ENCODE peak calls at places on chromosomes 5 and 9, in four cellular contexts. I is COR-L47, O is lung, R is upper lobe of right lung. E is an unnamed sample.

GRCh38 chr9:91159664-91160121 is 202.0 kb downstream of the AUH start:
- DNase-seq in I (no peak), O (peak; percentile 59), R (peak; percentile 79), E (no peak)

GRCh38 chr9:137607141-137607857 is 1.8 kb downstream of the ARRDC1 start:
- DNase-seq in I (no peak), O (no peak), R (peak; percentile 75), E (no peak)

GRCh38 chr5:68953151-68953884 is 140.5 kb upstream of the SLC30A5 start:
- DNase-seq in I (no peak), O (no peak), R (no peak), E (peak; percentile 50)

GRCh38 chr5:95284512-95285405 is at the start of gene MCTP1:
- DNase-seq in I (peak; percentile 77), O (no peak), R (peak; percentile 70), E (no peak)

GRCh38 chr5:148084269-148084668 is 20.5 kb downstream of the SPINK5 start:
- DNase-seq in I (no peak), O (no peak), R (no peak), E (no peak)

GRCh38 chr5:169303119-169303515 is 2.2 kb upstream of the SLIT3 start:
- DNase-seq in I (no peak), O (no peak), R (no peak), E (no peak)

GRCh38 chr5:173420108-173420507 is 91.9 kb upstream of the STC2 start:
- DNase-seq in I (no peak), O (no peak), R (no peak), E (no peak)

GRCh38 chr5:40734986-40735385 is 20.8 kb downstream of the TTC33 start:
- DNase-seq in I (no peak), O (no peak), R (no peak), E (no peak)

GRCh38 chr9:34989946-34990635 is 546 bp downstream of the DNAJB5 start:
- DNase-seq in I (peak; percentile 55), O (no peak), R (no peak), E (no peak)

GRCh38 chr5:133205204-133205603 is 153.4 kb downstream of the HSPA4 start:
- DNase-seq in I (no peak), O (no peak), R (no peak), E (no peak)

GRCh38 chr9:757246-757881 is 84.1 kb upstream of the DMRT1 start:
- DNase-seq in I (no peak), O (no peak), R (no peak), E (no peak)

GRCh38 chr9:89622933-89623861 is 18.4 kb downstream of the GADD45G start:
- DNase-seq in I (peak; percentile 32), O (no peak), R (no peak), E (no peak)

GRCh38 chr9:93035821-93036351 is 22.6 kb upstream of the SUSD3 start:
- DNase-seq in I (no peak), O (no peak), R (no peak), E (no peak)

GRCh38 chr5:92838253-92838652 is 742.8 kb downstream of the NR2F1-AS1 start:
- DNase-seq in I (peak; percentile 11), O (no peak), R (no peak), E (no peak)

GRCh38 chr9:110111868-110112267 is 96.1 kb downstream of the C9orf152 start:
- DNase-seq in I (no peak), O (no peak), R (no peak), E (no peak)

GRCh38 chr5:110321117-110321516 is 405.4 kb downstream of the TMEM232 start:
- DNase-seq in I (no peak), O (no peak), R (no peak), E (peak; percentile 64)

GRCh38 chr5:2030131-2030530 is 147.4 kb upstream of the IRX4 start:
- DNase-seq in I (no peak), O (no peak), R (no peak), E (no peak)

GRCh38 chr5:90982576-90982975 is 400.5 kb downstream of the ARRDC3 start:
- DNase-seq in I (no peak), O (no peak), R (no peak), E (no peak)

GRCh38 chr9:3419892-3420291 is 105.9 kb downstream of the RFX3 start:
- DNase-seq in I (no peak), O (no peak), R (no peak), E (no peak)

GRCh38 chr9:92983984-92984589 is 36.8 kb downstream of the FGD3 start:
- DNase-seq in I (peak; percentile 8), O (no peak), R (no peak), E (no peak)

GRCh38 chr9:19630762-19631161 is 158.1 kb downstream of the SLC24A2 start:
- DNase-seq in I (no peak), O (no peak), R (no peak), E (no peak)

GRCh38 chr9:136625101-136626065 is 37.3 kb upstream of the EGFL7 start:
- DNase-seq in I (peak; percentile 26), O (peak; percentile 78), R (peak; percentile 90), E (no peak)

GRCh38 chr5:101989659-101990058 is 306.4 kb downstream of the SLCO4C1 start:
- DNase-seq in I (no peak), O (no peak), R (no peak), E (no peak)

GRCh38 chr9:88418715-88419540 is 30.7 kb downstream of the SPIN1 start:
- DNase-seq in I (no peak), O (no peak), R (no peak), E (no peak)

GRCh38 chr9:31639444-31639843 is 745.0 kb upstream of the ACO1 start:
- DNase-seq in I (no peak), O (no peak), R (no peak), E (no peak)

GRCh38 chr5:72848474-72849428 is 32.3 kb downstream of the TNPO1 start:
- DNase-seq in I (peak; percentile 54), O (peak; percentile 50), R (peak; percentile 83), E (no peak)

GRCh38 chr9:112439171-112439570 is 47.5 kb upstream of the KIAA1958 start:
- DNase-seq in I (no peak), O (no peak), R (no peak), E (no peak)

GRCh38 chr9:74951725-74952151 is 974 bp downstream of the C9orf40 start:
- DNase-seq in I (no peak), O (peak; percentile 48), R (peak; percentile 77), E (no peak)

GRCh38 chr9:81318571-81318970 is 370.8 kb downstream of the TLE1 start:
- DNase-seq in I (no peak), O (no peak), R (no peak), E (peak; percentile 23)

GRCh38 chr5:100772548-100772947 is 130.5 kb downstream of the ST8SIA4 start:
- DNase-seq in I (no peak), O (no peak), R (no peak), E (no peak)

E was measured in astrocyte of the cerebellum.